ENCODE peak calls at places on chromosomes 11 and 22, in seven cellular contexts. I, D, F, E, N, K and J are unnamed samples.
A peak's percentile ranks its signal among the peaks of the same experiment; 100 is the strongest.

GRCh38 chr11:113698515-113698914 is 7.6 kb downstream of the TMPRSS5 start:
- DNase-seq in F (no peak), I (no peak), E (no peak), N (no peak), K (no peak), D (no peak), J (no peak)

GRCh38 chr11:12088531-12088930 is 21.9 kb upstream of the MICAL2 start:
- DNase-seq in I (no peak), N (no peak), K (no peak), E (no peak), D (no peak), F (no peak), J (no peak)

GRCh38 chr22:23537421-23537820 is 42.7 kb downstream of the IGLL1 start:
- DNase-seq in D (no peak), K (no peak), F (no peak), E (no peak), I (no peak), N (no peak), J (no peak)

GRCh38 chr11:86495341-86495740 is 120.7 kb downstream of the CCDC81 start:
- DNase-seq in N (no peak), F (no peak), D (no peak), K (no peak), E (no peak), I (no peak), J (peak; percentile 42)

GRCh38 chr11:6328321-6328720 is 8.0 kb upstream of the CAVIN3 start:
- DNase-seq in D (no peak), I (no peak), K (no peak), E (no peak), N (no peak), F (no peak), J (no peak)

GRCh38 chr11:122655527-122656072 is at the start of gene UBASH3B:
- DNase-seq in E (peak; percentile 78), D (peak; percentile 86), I (peak; percentile 68), F (peak; percentile 49), K (peak; percentile 66), N (peak; percentile 54), J (peak; percentile 89)

GRCh38 chr11:95891423-95892177 is 32.3 kb downstream of the MTMR2 start:
- DNase-seq in K (no peak), E (no peak), N (no peak), D (no peak), I (no peak), F (no peak), J (no peak)

GRCh38 chr11:35134403-35135126 is 4.4 kb upstream of the CD44 start:
- DNase-seq in F (no peak), N (no peak), E (no peak), D (no peak), I (no peak), K (peak; percentile 67), J (no peak)

GRCh38 chr11:69002743-69003231 is 10.3 kb downstream of the MRGPRF start:
- DNase-seq in N (no peak), I (no peak), F (no peak), K (no peak), E (no peak), D (no peak), J (no peak)

GRCh38 chr22:30777589-30777988 is 82.9 kb downstream of the OSBP2 start:
- DNase-seq in F (peak; percentile 0), N (no peak), E (no peak), D (no peak), I (no peak), K (no peak), J (no peak)

GRCh38 chr11:93606721-93607120 is 54.8 kb upstream of the CEP295 start:
- DNase-seq in I (no peak), D (no peak), E (no peak), K (no peak), N (no peak), F (no peak), J (no peak)

GRCh38 chr11:75342231-75342918 is 9.1 kb downstream of the ARRB1 start:
- DNase-seq in I (no peak), F (peak; percentile 38), D (no peak), E (no peak), K (no peak), N (no peak), J (no peak)

GRCh38 chr11:130115218-130115617 is 44.4 kb upstream of the ST14 start:
- DNase-seq in D (no peak), I (peak; percentile 40), N (no peak), E (no peak), K (no peak), F (no peak), J (no peak)

GRCh38 chr22:37604875-37605274 is 3.8 kb upstream of the GGA1 start:
- DNase-seq in D (no peak), I (no peak), N (no peak), E (no peak), K (no peak), F (no peak), J (no peak)

GRCh38 chr11:73152086-73152853 is 10.2 kb upstream of the FCHSD2 start:
- DNase-seq in N (no peak), I (no peak), D (no peak), E (no peak), F (no peak), K (no peak), J (no peak)

GRCh38 chr22:21563912-21564311 is 3.6 kb upstream of the UBE2L3 start:
- DNase-seq in D (no peak), K (no peak), I (no peak), E (no peak), N (no peak), F (no peak), J (no peak)

GRCh38 chr22:28773461-28773867 is 969 bp downstream of the CCDC117 start:
- DNase-seq in N (no peak), F (no peak), K (no peak), I (no peak), E (no peak), D (peak; percentile 8), J (no peak)

GRCh38 chr11:44305149-44305642 is 4.7 kb downstream of the ALX4 start:
- DNase-seq in F (no peak), N (no peak), K (no peak), D (no peak), I (no peak), E (no peak), J (no peak)

GRCh38 chr11:102391549-102392237 is 44.7 kb downstream of the BIRC2 start:
- DNase-seq in F (no peak), K (no peak), N (no peak), I (no peak), D (no peak), E (no peak), J (no peak)

GRCh38 chr11:68865241-68865640 is 23.5 kb upstream of the CPT1A start:
- DNase-seq in I (no peak), F (no peak), K (no peak), N (no peak), D (no peak), E (no peak), J (no peak)

GRCh38 chr11:61505640-61506155 is 2.9 kb upstream of the LRRC10B start:
- DNase-seq in E (no peak), D (peak; percentile 64), K (no peak), I (no peak), N (no peak), F (no peak), J (no peak)

GRCh38 chr11:35418282-35418846 is 994 bp downstream of the SLC1A2 start:
- DNase-seq in D (no peak), F (no peak), K (no peak), N (no peak), E (peak; percentile 61), I (no peak), J (peak; percentile 42)

GRCh38 chr22:31400023-31400397 is 606 bp downstream of the DRG1 start:
- DNase-seq in N (no peak), K (peak; percentile 16), D (no peak), E (peak; percentile 8), F (peak; percentile 16), I (no peak), J (peak; percentile 73)

GRCh38 chr11:12862761-12863469 is 146.2 kb upstream of the RASSF10 start:
- DNase-seq in E (peak; percentile 57), F (no peak), I (peak; percentile 41), N (peak; percentile 51), K (peak; percentile 81), D (peak; percentile 20), J (peak; percentile 96)

GRCh38 chr22:36277482-36278291 is 24.8 kb downstream of the APOL1 start:
- DNase-seq in N (peak; percentile 52), I (peak; percentile 45), E (peak; percentile 61), D (peak; percentile 64), F (peak; percentile 21), K (no peak), J (peak; percentile 78)

GRCh38 chr22:29149841-29150555 is 55.7 kb upstream of the EMID1 start:
- DNase-seq in K (no peak), I (no peak), F (no peak), D (no peak), N (peak; percentile 82), E (no peak), J (peak; percentile 52)

GRCh38 chr22:49212002-49212401 is 615.7 kb downstream of the BRD1 start:
- DNase-seq in D (no peak), I (no peak), E (no peak), F (no peak), K (no peak), N (no peak), J (no peak)

GRCh38 chr11:116193321-116194114 is 579.3 kb downstream of the BUD13 start:
- DNase-seq in N (no peak), F (peak; percentile 53), K (no peak), I (peak; percentile 58), E (peak; percentile 65), D (peak; percentile 28), J (peak; percentile 79)

GRCh38 chr11:76622481-76623094 is 48.0 kb downstream of the LRRC32 start:
- DNase-seq in N (no peak), F (no peak), E (no peak), D (no peak), K (no peak), I (no peak), J (no peak)

GRCh38 chr11:100980156-100980555 is 149.5 kb downstream of the PGR start:
- DNase-seq in D (no peak), K (no peak), I (no peak), N (no peak), F (no peak), E (no peak), J (peak; percentile 22)

GRCh38 chr11:128039140-128040021 is 548.0 kb downstream of the ETS1 start:
- DNase-seq in K (peak; percentile 95), D (peak; percentile 30), N (no peak), E (no peak), I (peak; percentile 21), F (no peak), J (no peak)

GRCh38 chr11:86743223-86744118 is 56.9 kb upstream of the PRSS23 start:
- DNase-seq in K (peak; percentile 96), I (peak; percentile 60), F (no peak), N (no peak), E (no peak), D (peak; percentile 91), J (no peak)

GRCh38 chr11:3890806-3891205 is 35.3 kb downstream of the STIM1 start:
- DNase-seq in I (no peak), D (no peak), N (no peak), F (no peak), K (no peak), E (no peak), J (no peak)

GRCh38 chr11:9600651-9601040 is 27.2 kb downstream of the WEE1 start:
- DNase-seq in E (no peak), K (no peak), I (no peak), F (no peak), N (no peak), D (peak; percentile 68), J (no peak)

GRCh38 chr11:36356201-36356600 is 60.1 kb downstream of the PRR5L start:
- DNase-seq in K (no peak), I (no peak), N (no peak), F (no peak), E (no peak), D (no peak), J (no peak)